ENCODE peak calls at places on chromosomes 4 and X, in six cellular contexts. L, P, W, G, Y and A are unnamed samples.

GRCh38 chrX:21655901-21656586 is 2.1 kb downstream of the KLHL34 start:
- DNase-seq in L (no peak), P (no peak), W (no peak), G (no peak), Y (no peak), A (peak)

GRCh38 chr4:16117164-16117563 is 33.3 kb upstream of the PROM1 start:
- DNase-seq in L (no peak), P (no peak), W (no peak), G (no peak), Y (no peak), A (no peak)

GRCh38 chr4:156672924-156673323 is 298.7 kb downstream of the PDGFC start:
- DNase-seq in L (no peak), P (no peak), W (no peak), G (no peak), Y (no peak), A (no peak)

GRCh38 chr4:159006202-159006601 is 96.7 kb upstream of the RAPGEF2 start:
- DNase-seq in L (no peak), P (no peak), W (no peak), G (no peak), Y (no peak), A (no peak)

GRCh38 chr4:125316391-125316780 is 1.6 kb downstream of the FAT4 start:
- DNase-seq in L (peak), P (peak), W (no peak), G (no peak), Y (peak), A (peak)

GRCh38 chr4:149344436-149344835 is 471.2 kb downstream of the IQCM start:
- DNase-seq in L (no peak), P (no peak), W (no peak), G (no peak), Y (no peak), A (no peak)

GRCh38 chr4:23305026-23305425 is 584.8 kb downstream of the PPARGC1A start:
- DNase-seq in L (no peak), P (no peak), W (no peak), G (no peak), Y (no peak), A (no peak)

GRCh38 chr4:188214861-188215260 is 75.6 kb downstream of the TRIML1 start:
- DNase-seq in L (no peak), P (no peak), W (peak), G (no peak), Y (no peak), A (no peak)

GRCh38 chrX:13307041-13307440 is 12.8 kb downstream of the ATXN3L start:
- DNase-seq in L (no peak), P (no peak), W (no peak), G (no peak), Y (no peak), A (no peak)

GRCh38 chr4:111960241-111960667 is 185.0 kb upstream of the FAM241A start:
- DNase-seq in L (no peak), P (no peak), W (peak), G (no peak), Y (no peak), A (no peak)

GRCh38 chr4:3246458-3247398 is 2.2 kb upstream of the MSANTD1 start:
- DNase-seq in L (no peak), P (no peak), W (no peak), G (no peak), Y (no peak), A (no peak)

GRCh38 chr4:48905363-48906015 is 1.1 kb downstream of the OCIAD2 start:
- DNase-seq in L (peak), P (no peak), W (no peak), G (no peak), Y (no peak), A (no peak)